ENCODE peak calls at places on chromosome 6, in ten cellular contexts. One of them, this sample, is unnamed.

GRCh38 chr6:111484655-111484974 is 1.6 kb upstream of the REV3L start:
- DNase-seq in thyroid gland: peak; percentile 25
- DNase-seq in endodermal cell: peak; percentile 40
- DNase-seq in cardiac muscle cell: no peak
- DNase-seq in WTC11: no peak
- DNase-seq in lower leg skin: no peak
- DNase-seq in IMR-90: peak; percentile 11
- DNase-seq in type B pancreatic cell: no peak
- DNase-seq in adrenal gland: no peak
- DNase-seq in MCF 10A: no peak
- DNase-seq in this sample: no peak

GRCh38 chr6:5302220-5302946 is 41.1 kb downstream of the FARS2 start:
- DNase-seq in thyroid gland: peak; percentile 83
- DNase-seq in endodermal cell: no peak
- DNase-seq in cardiac muscle cell: no peak
- DNase-seq in WTC11: no peak
- DNase-seq in lower leg skin: no peak
- DNase-seq in IMR-90: peak; percentile 8
- DNase-seq in type B pancreatic cell: no peak
- DNase-seq in adrenal gland: no peak
- DNase-seq in MCF 10A: no peak
- DNase-seq in this sample: no peak

GRCh38 chr6:170269873-170270541 is 20.9 kb downstream of the DLL1 start:
- DNase-seq in thyroid gland: peak; percentile 40
- DNase-seq in endodermal cell: no peak
- DNase-seq in cardiac muscle cell: no peak
- DNase-seq in WTC11: no peak
- DNase-seq in lower leg skin: no peak
- DNase-seq in IMR-90: peak; percentile 43
- DNase-seq in type B pancreatic cell: no peak
- DNase-seq in adrenal gland: no peak
- DNase-seq in MCF 10A: no peak
- DNase-seq in this sample: no peak

GRCh38 chr6:170114956-170115855 is 175.7 kb downstream of the DLL1 start:
- DNase-seq in thyroid gland: no peak
- DNase-seq in endodermal cell: peak; percentile 28
- DNase-seq in cardiac muscle cell: peak; percentile 53
- DNase-seq in WTC11: peak; percentile 6
- DNase-seq in lower leg skin: peak; percentile 83
- DNase-seq in IMR-90: no peak
- DNase-seq in type B pancreatic cell: peak; percentile 55
- DNase-seq in adrenal gland: no peak
- DNase-seq in MCF 10A: peak; percentile 34
- DNase-seq in this sample: peak; percentile 44

GRCh38 chr6:22636450-22636849 is 67.1 kb downstream of the HDGFL1 start:
- DNase-seq in thyroid gland: no peak
- DNase-seq in endodermal cell: no peak
- DNase-seq in cardiac muscle cell: no peak
- DNase-seq in WTC11: no peak
- DNase-seq in lower leg skin: no peak
- DNase-seq in IMR-90: peak; percentile 26
- DNase-seq in type B pancreatic cell: no peak
- DNase-seq in adrenal gland: no peak
- DNase-seq in MCF 10A: no peak
- DNase-seq in this sample: no peak

GRCh38 chr6:162572240-162572639 is 155.3 kb downstream of the PRKN start:
- DNase-seq in thyroid gland: no peak
- DNase-seq in endodermal cell: no peak
- DNase-seq in cardiac muscle cell: no peak
- DNase-seq in WTC11: no peak
- DNase-seq in lower leg skin: no peak
- DNase-seq in IMR-90: no peak
- DNase-seq in type B pancreatic cell: no peak
- DNase-seq in adrenal gland: no peak
- DNase-seq in MCF 10A: no peak
- DNase-seq in this sample: no peak

GRCh38 chr6:102300350-102300749 is 906.8 kb downstream of the GRIK2 start:
- DNase-seq in thyroid gland: no peak
- DNase-seq in endodermal cell: no peak
- DNase-seq in cardiac muscle cell: no peak
- DNase-seq in WTC11: no peak
- DNase-seq in lower leg skin: no peak
- DNase-seq in IMR-90: no peak
- DNase-seq in type B pancreatic cell: no peak
- DNase-seq in adrenal gland: no peak
- DNase-seq in MCF 10A: peak; percentile 39
- DNase-seq in this sample: no peak

GRCh38 chr6:42566614-42567208 is 2.9 kb downstream of the UBR2 start:
- DNase-seq in thyroid gland: no peak
- DNase-seq in endodermal cell: no peak
- DNase-seq in cardiac muscle cell: no peak
- DNase-seq in WTC11: no peak
- DNase-seq in lower leg skin: no peak
- DNase-seq in IMR-90: no peak
- DNase-seq in type B pancreatic cell: no peak
- DNase-seq in adrenal gland: no peak
- DNase-seq in MCF 10A: no peak
- DNase-seq in this sample: no peak

GRCh38 chr6:116430860-116431259 is 30.3 kb upstream of the CALHM6 start:
- DNase-seq in thyroid gland: no peak
- DNase-seq in endodermal cell: no peak
- DNase-seq in cardiac muscle cell: no peak
- DNase-seq in WTC11: no peak
- DNase-seq in lower leg skin: no peak
- DNase-seq in IMR-90: no peak
- DNase-seq in type B pancreatic cell: no peak
- DNase-seq in adrenal gland: no peak
- DNase-seq in MCF 10A: no peak
- DNase-seq in this sample: no peak

GRCh38 chr6:142429195-142429594 is 127.4 kb downstream of the ADGRG6 start:
- DNase-seq in thyroid gland: no peak
- DNase-seq in endodermal cell: no peak
- DNase-seq in cardiac muscle cell: no peak
- DNase-seq in WTC11: no peak
- DNase-seq in lower leg skin: no peak
- DNase-seq in IMR-90: no peak
- DNase-seq in type B pancreatic cell: no peak
- DNase-seq in adrenal gland: no peak
- DNase-seq in MCF 10A: peak; percentile 62
- DNase-seq in this sample: no peak

GRCh38 chr6:161319231-161319630 is 45.4 kb upstream of the AGPAT4 start:
- DNase-seq in thyroid gland: no peak
- DNase-seq in endodermal cell: no peak
- DNase-seq in cardiac muscle cell: no peak
- DNase-seq in WTC11: no peak
- DNase-seq in lower leg skin: no peak
- DNase-seq in IMR-90: no peak
- DNase-seq in type B pancreatic cell: no peak
- DNase-seq in adrenal gland: no peak
- DNase-seq in MCF 10A: no peak
- DNase-seq in this sample: no peak

GRCh38 chr6:80165143-80165542 is 58.7 kb downstream of the BCKDHB start:
- DNase-seq in thyroid gland: no peak
- DNase-seq in endodermal cell: no peak
- DNase-seq in cardiac muscle cell: peak; percentile 33
- DNase-seq in WTC11: no peak
- DNase-seq in lower leg skin: no peak
- DNase-seq in IMR-90: peak; percentile 45
- DNase-seq in type B pancreatic cell: no peak
- DNase-seq in adrenal gland: no peak
- DNase-seq in MCF 10A: peak; percentile 83
- DNase-seq in this sample: no peak

GRCh38 chr6:49918787-49919186 is 45.2 kb downstream of the DEFB114 start:
- DNase-seq in thyroid gland: no peak
- DNase-seq in endodermal cell: peak; percentile 87
- DNase-seq in cardiac muscle cell: no peak
- DNase-seq in WTC11: peak; percentile 26
- DNase-seq in lower leg skin: no peak
- DNase-seq in IMR-90: no peak
- DNase-seq in type B pancreatic cell: no peak
- DNase-seq in adrenal gland: no peak
- DNase-seq in MCF 10A: no peak
- DNase-seq in this sample: no peak
- TF ChIP-seq CTCF in thyroid gland: no peak
- TF ChIP-seq CTCF in endodermal cell: peak; percentile 64
- TF ChIP-seq CTCF in cardiac muscle cell: no peak
- TF ChIP-seq CTCF in WTC11: no peak
- TF ChIP-seq CTCF in lower leg skin: no peak
- TF ChIP-seq CTCF in IMR-90: no peak
- TF ChIP-seq CTCF in type B pancreatic cell: no peak
- TF ChIP-seq CTCF in adrenal gland: no peak
- TF ChIP-seq CTCF in MCF 10A: no peak
- TF ChIP-seq CTCF in this sample: no peak

GRCh38 chr6:105363100-105363754 is 39.7 kb downstream of the PREP start:
- DNase-seq in thyroid gland: no peak
- DNase-seq in endodermal cell: no peak
- DNase-seq in cardiac muscle cell: peak; percentile 60
- DNase-seq in WTC11: no peak
- DNase-seq in lower leg skin: no peak
- DNase-seq in IMR-90: peak; percentile 47
- DNase-seq in type B pancreatic cell: no peak
- DNase-seq in adrenal gland: no peak
- DNase-seq in MCF 10A: peak; percentile 51
- DNase-seq in this sample: no peak
- TF ChIP-seq CTCF in thyroid gland: peak; percentile 43
- TF ChIP-seq CTCF in endodermal cell: peak; percentile 70
- TF ChIP-seq CTCF in cardiac muscle cell: peak; percentile 51
- TF ChIP-seq CTCF in WTC11: no peak
- TF ChIP-seq CTCF in lower leg skin: no peak
- TF ChIP-seq CTCF in IMR-90: peak; percentile 66
- TF ChIP-seq CTCF in type B pancreatic cell: peak; percentile 65
- TF ChIP-seq CTCF in adrenal gland: no peak
- TF ChIP-seq CTCF in MCF 10A: peak; percentile 36
- TF ChIP-seq CTCF in this sample: no peak

GRCh38 chr6:120272038-120272437 is 922.5 kb upstream of the MAN1A1 start:
- DNase-seq in thyroid gland: no peak
- DNase-seq in endodermal cell: no peak
- DNase-seq in cardiac muscle cell: no peak
- DNase-seq in WTC11: no peak
- DNase-seq in lower leg skin: no peak
- DNase-seq in IMR-90: no peak
- DNase-seq in type B pancreatic cell: no peak
- DNase-seq in adrenal gland: no peak
- DNase-seq in MCF 10A: no peak
- DNase-seq in this sample: no peak

GRCh38 chr6:120279706-120280105 is 930.1 kb upstream of the MAN1A1 start:
- DNase-seq in thyroid gland: no peak
- DNase-seq in endodermal cell: no peak
- DNase-seq in cardiac muscle cell: no peak
- DNase-seq in WTC11: no peak
- DNase-seq in lower leg skin: no peak
- DNase-seq in IMR-90: no peak
- DNase-seq in type B pancreatic cell: no peak
- DNase-seq in adrenal gland: no peak
- DNase-seq in MCF 10A: no peak
- DNase-seq in this sample: no peak

DNA sequence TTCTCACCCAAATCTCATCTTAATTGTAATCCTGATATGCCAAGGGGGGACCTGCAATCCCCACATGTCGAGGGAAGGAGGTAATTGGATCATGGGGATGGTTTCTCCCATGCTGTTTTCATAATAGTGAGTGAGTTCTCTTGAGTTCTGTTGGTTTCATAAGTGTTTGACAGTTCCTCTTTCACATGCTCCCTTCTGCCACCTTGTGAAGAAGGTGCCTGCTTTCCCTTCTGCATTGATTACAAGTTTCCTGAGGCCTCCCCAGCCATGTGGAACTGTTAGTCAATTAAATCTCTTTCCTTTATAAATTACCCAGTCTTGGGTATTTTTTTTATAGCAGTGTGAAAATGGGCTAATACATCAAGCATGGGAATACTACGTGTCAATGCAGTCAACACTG is 925.0 kb upstream of the MAN1A1 start:
- DNase-seq in thyroid gland: no peak
- DNase-seq in endodermal cell: no peak
- DNase-seq in cardiac muscle cell: no peak
- DNase-seq in WTC11: no peak
- DNase-seq in lower leg skin: no peak
- DNase-seq in IMR-90: no peak
- DNase-seq in type B pancreatic cell: no peak
- DNase-seq in adrenal gland: no peak
- DNase-seq in MCF 10A: no peak
- DNase-seq in this sample: no peak
- TF ChIP-seq CTCF in thyroid gland: no peak
- TF ChIP-seq CTCF in endodermal cell: peak; percentile 16
- TF ChIP-seq CTCF in cardiac muscle cell: no peak
- TF ChIP-seq CTCF in WTC11: no peak
- TF ChIP-seq CTCF in lower leg skin: no peak
- TF ChIP-seq CTCF in IMR-90: no peak
- TF ChIP-seq CTCF in type B pancreatic cell: no peak
- TF ChIP-seq CTCF in adrenal gland: no peak
- TF ChIP-seq CTCF in MCF 10A: no peak
- TF ChIP-seq CTCF in this sample: no peak

GRCh38 chr6:138403801-138404665 is at the start of gene HEBP2:
- DNase-seq in thyroid gland: peak; percentile 99
- DNase-seq in endodermal cell: peak; percentile 100
- DNase-seq in cardiac muscle cell: peak; percentile 89
- DNase-seq in WTC11: peak; percentile 98
- DNase-seq in lower leg skin: peak; percentile 98
- DNase-seq in IMR-90: peak; percentile 65
- DNase-seq in type B pancreatic cell: peak; percentile 95
- DNase-seq in adrenal gland: peak; percentile 97
- DNase-seq in MCF 10A: peak; percentile 96
- DNase-seq in this sample: peak; percentile 97

GRCh38 chr6:138405816-138406403 is 1.9 kb downstream of the HEBP2 start:
- DNase-seq in thyroid gland: no peak
- DNase-seq in endodermal cell: peak; percentile 9
- DNase-seq in cardiac muscle cell: no peak
- DNase-seq in WTC11: no peak
- DNase-seq in lower leg skin: no peak
- DNase-seq in IMR-90: no peak
- DNase-seq in type B pancreatic cell: no peak
- DNase-seq in adrenal gland: no peak
- DNase-seq in MCF 10A: no peak
- DNase-seq in this sample: no peak

GRCh38 chr6:138404666-138405337 is 779 bp downstream of the HEBP2 start:
- DNase-seq in thyroid gland: peak; percentile 42
- DNase-seq in endodermal cell: peak; percentile 75
- DNase-seq in cardiac muscle cell: peak; percentile 29
- DNase-seq in WTC11: peak; percentile 38
- DNase-seq in lower leg skin: peak; percentile 90
- DNase-seq in IMR-90: no peak
- DNase-seq in type B pancreatic cell: no peak
- DNase-seq in adrenal gland: peak; percentile 46
- DNase-seq in MCF 10A: peak; percentile 26
- DNase-seq in this sample: no peak

GRCh38 chr6:138403324-138403800 is 661 bp upstream of the HEBP2 start:
- DNase-seq in thyroid gland: peak; percentile 44
- DNase-seq in endodermal cell: peak; percentile 74
- DNase-seq in cardiac muscle cell: peak; percentile 29
- DNase-seq in WTC11: peak; percentile 45
- DNase-seq in lower leg skin: peak; percentile 87
- DNase-seq in IMR-90: no peak
- DNase-seq in type B pancreatic cell: no peak
- DNase-seq in adrenal gland: peak; percentile 59
- DNase-seq in MCF 10A: no peak
- DNase-seq in this sample: no peak

DNA sequence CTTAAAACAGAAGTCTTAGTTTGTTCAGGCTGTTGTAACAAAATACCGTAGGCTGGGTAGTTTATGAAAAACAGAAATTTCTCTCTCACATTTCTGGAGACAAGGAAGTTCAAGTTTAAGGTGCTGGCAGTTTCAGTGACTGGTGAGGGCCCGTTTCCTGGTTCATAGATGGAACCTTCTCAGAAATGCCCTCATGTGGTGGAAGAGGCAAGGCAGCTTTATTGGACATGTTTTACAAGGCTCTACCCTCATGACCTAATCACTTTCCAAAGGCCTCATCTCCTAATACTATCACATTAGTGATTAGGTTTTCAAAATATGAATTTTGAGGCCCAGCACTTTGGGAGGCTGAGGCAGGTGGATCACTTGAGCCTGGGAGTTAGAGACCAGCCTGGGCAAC is 2.4 kb downstream of the HEBP2 start:
- DNase-seq in thyroid gland: no peak
- DNase-seq in endodermal cell: peak; percentile 28
- DNase-seq in cardiac muscle cell: no peak
- DNase-seq in WTC11: no peak
- DNase-seq in lower leg skin: no peak
- DNase-seq in IMR-90: no peak
- DNase-seq in type B pancreatic cell: no peak
- DNase-seq in adrenal gland: peak; percentile 43
- DNase-seq in MCF 10A: no peak
- DNase-seq in this sample: no peak
- TF ChIP-seq CTCF in thyroid gland: no peak
- TF ChIP-seq CTCF in endodermal cell: no peak
- TF ChIP-seq CTCF in cardiac muscle cell: no peak
- TF ChIP-seq CTCF in WTC11: no peak
- TF ChIP-seq CTCF in lower leg skin: no peak
- TF ChIP-seq CTCF in IMR-90: no peak
- TF ChIP-seq CTCF in type B pancreatic cell: no peak
- TF ChIP-seq CTCF in adrenal gland: no peak
- TF ChIP-seq CTCF in MCF 10A: no peak
- TF ChIP-seq CTCF in this sample: peak; percentile 12